ENCODE peak calls at places on chromosome 12, in six cellular contexts. E is transverse colon; T is H9; I is stimulated activated CD8-positive, alpha-beta memory T cell treated with anti-CD3 and anti-CD28 coated beads, Interleukin-4, amount 100 ng/mL, for 24 hours; Z is GM04504; P is thoracic aorta. W is an unnamed sample.

GRCh38 chr12:26789731-26790644 is 43.0 kb downstream of the ITPR2 start:
- DNase-seq in E (peak), T (no peak), I (no peak), Z (peak), P (no peak), W (peak)

GRCh38 chr12:97324471-97324870 is 138.1 kb upstream of the RMST start:
- DNase-seq in E (no peak), T (no peak), I (no peak), Z (no peak), P (no peak), W (no peak)

GRCh38 chr12:126582231-126582630 is 1517.0 kb downstream of the AACS start:
- DNase-seq in E (no peak), T (no peak), I (no peak), Z (no peak), P (no peak), W (no peak)

GRCh38 chr12:49198431-49199155 is 9.7 kb upstream of the TUBA1A start:
- DNase-seq in E (no peak), T (peak), I (no peak), Z (peak), P (no peak), W (peak)

GRCh38 chr12:6229224-6229748 is 29.1 kb downstream of the CD9 start:
- DNase-seq in E (peak), T (no peak), I (no peak), Z (no peak), P (no peak), W (no peak)

GRCh38 chr12:59357811-59358210 is 238.0 kb upstream of the SLC16A7 start:
- DNase-seq in E (no peak), T (peak), I (no peak), Z (no peak), P (no peak), W (no peak)

GRCh38 chr12:26274441-26275312 is 79.3 kb downstream of the SSPN start:
- DNase-seq in E (peak), T (peak), I (peak), Z (peak), P (peak), W (peak)

GRCh38 chr12:121573949-121574520 is 6.8 kb downstream of the KDM2B start:
- DNase-seq in E (peak), T (no peak), I (no peak), Z (no peak), P (no peak), W (no peak)

GRCh38 chr12:16030729-16031128 is 119.6 kb downstream of the DERA start:
- DNase-seq in E (no peak), T (no peak), I (no peak), Z (no peak), P (no peak), W (no peak)

GRCh38 chr12:98002887-98003493 is 512.4 kb upstream of the TMPO start:
- DNase-seq in E (peak), T (peak), I (peak), Z (peak), P (no peak), W (no peak)

GRCh38 chr12:122399592-122400373 is 22.7 kb downstream of the CLIP1 start:
- DNase-seq in E (peak), T (peak), I (no peak), Z (peak), P (peak), W (peak)

GRCh38 chr12:75308279-75308678 is 21.8 kb downstream of the CAPS2 start:
- DNase-seq in E (no peak), T (no peak), I (no peak), Z (no peak), P (no peak), W (no peak)

GRCh38 chr12:46446645-46447044 is 74.1 kb upstream of the SLC38A2 start:
- DNase-seq in E (no peak), T (no peak), I (no peak), Z (no peak), P (no peak), W (no peak)

GRCh38 chr12:85575115-85576096 is 260.8 kb downstream of the RASSF9 start:
- DNase-seq in E (peak), T (peak), I (peak), Z (peak), P (no peak), W (peak)

GRCh38 chr12:15772405-15773018 is 16.7 kb downstream of the EPS8 start:
- DNase-seq in E (no peak), T (no peak), I (no peak), Z (no peak), P (no peak), W (peak)

GRCh38 chr12:75455839-75456238 is 24.7 kb upstream of the GLIPR1 start:
- DNase-seq in E (no peak), T (no peak), I (no peak), Z (no peak), P (no peak), W (no peak)